ENCODE peak calls at places on chromosome X, in seven cellular contexts. M, W, K, T, X, B and F are unnamed samples.
A peak's percentile ranks its signal among the peaks of the same experiment; 100 is the strongest.

GRCh38 chrX:151920530-151920929 is 7.8 kb downstream of the MAGEA4 start:
- DNase-seq in M (no peak), W (no peak), K (no peak), T (no peak), X (no peak), B (no peak), F (no peak)

GRCh38 chrX:113747274-113747973 is 836.5 kb upstream of the HTR2C start:
- DNase-seq in M (no peak), W (no peak), K (no peak), T (no peak), X (no peak), B (no peak), F (no peak)

GRCh38 chrX:150899191-150899757 is 806 bp upstream of the CD99L2 start:
- DNase-seq in M (peak; percentile 35), W (no peak), K (peak; percentile 54), T (no peak), X (peak; percentile 7), B (peak; percentile 19), F (no peak)

GRCh38 chrX:150361070-150361776 is 1.9 kb upstream of the MAMLD1 start:
- DNase-seq in M (no peak), W (no peak), K (no peak), T (no peak), X (no peak), B (peak; percentile 6), F (no peak)

GRCh38 chrX:101619336-101619735 is 1.5 kb upstream of the ARMCX6 start:
- DNase-seq in M (no peak), W (no peak), K (no peak), T (no peak), X (peak; percentile 5), B (peak; percentile 7), F (no peak)

GRCh38 chrX:152810403-152810802 is 20.2 kb downstream of the CETN2 start:
- DNase-seq in M (no peak), W (no peak), K (no peak), T (no peak), X (no peak), B (no peak), F (no peak)

GRCh38 chrX:101410461-101410860 is 2.4 kb downstream of the HNRNPH2 start:
- DNase-seq in M (no peak), W (no peak), K (no peak), T (no peak), X (no peak), B (no peak), F (no peak)

GRCh38 chrX:140434347-140434746 is 70.5 kb downstream of the SOX3 start:
- DNase-seq in M (no peak), W (no peak), K (no peak), T (no peak), X (no peak), B (peak; percentile 2), F (no peak)

GRCh38 chrX:64176876-64177275 is 28.6 kb downstream of the AMER1 start:
- DNase-seq in M (no peak), W (no peak), K (no peak), T (no peak), X (no peak), B (no peak), F (no peak)

GRCh38 chrX:38225093-38225492 is 4.4 kb upstream of the SRPX start:
- DNase-seq in M (no peak), W (no peak), K (no peak), T (no peak), X (no peak), B (no peak), F (no peak)

GRCh38 chrX:12999422-12999821 is 24.5 kb downstream of the TMSB4X start:
- DNase-seq in M (no peak), W (no peak), K (no peak), T (no peak), X (no peak), B (no peak), F (no peak)

GRCh38 chrX:45472968-45473367 is 272.3 kb upstream of the DIPK2B start:
- DNase-seq in M (no peak), W (peak; percentile 63), K (no peak), T (peak; percentile 8), X (no peak), B (no peak), F (peak; percentile 23)

GRCh38 chrX:27966955-27967354 is 14.3 kb downstream of the DCAF8L1 start:
- DNase-seq in M (peak; percentile 30), W (no peak), K (peak; percentile 64), T (peak; percentile 46), X (no peak), B (peak; percentile 7), F (peak; percentile 57)

GRCh38 chrX:126552313-126553022 is at the start of gene DCAF12L1:
- DNase-seq in M (no peak), W (no peak), K (no peak), T (no peak), X (no peak), B (peak; percentile 50), F (no peak)

GRCh38 chrX:104195489-104196084 is 29.3 kb downstream of the FAM199X start:
- DNase-seq in M (no peak), W (no peak), K (peak; percentile 18), T (no peak), X (no peak), B (no peak), F (peak; percentile 2)

GRCh38 chrX:154715825-154716224 is 35.1 kb downstream of the GAB3 start:
- DNase-seq in M (no peak), W (no peak), K (no peak), T (no peak), X (no peak), B (no peak), F (no peak)

GRCh38 chrX:9557508-9557907 is 92.7 kb downstream of the TBL1X start:
- DNase-seq in M (no peak), W (no peak), K (no peak), T (no peak), X (no peak), B (no peak), F (no peak)

GRCh38 chrX:68599256-68600152 is 48.0 kb upstream of the STARD8 start:
- DNase-seq in M (no peak), W (no peak), K (no peak), T (no peak), X (no peak), B (no peak), F (no peak)
- TF ChIP-seq CTCF in M (peak; percentile 8), W (peak; percentile 74), K (peak; percentile 69), T (peak; percentile 75), X (peak; percentile 54), B (peak; percentile 40), F (peak; percentile 75)

GRCh38 chrX:17374619-17375360 is at the start of gene NHS:
- DNase-seq in M (peak; percentile 41), W (no peak), K (peak; percentile 70), T (peak; percentile 16), X (peak; percentile 56), B (peak; percentile 69), F (peak; percentile 24)
- H3K4me3 ChIP-seq in M (peak within 1 kb of the TSS; percentile 24), W (peak within 1 kb of the TSS; percentile 74), K (peak within 1 kb of the TSS; percentile 39), T (peak within 1 kb of the TSS; percentile 73), X (peak within 1 kb of the TSS; percentile 47), B (peak within 1 kb of the TSS; percentile 44), F (peak within 1 kb of the TSS; percentile 72)

DNA sequence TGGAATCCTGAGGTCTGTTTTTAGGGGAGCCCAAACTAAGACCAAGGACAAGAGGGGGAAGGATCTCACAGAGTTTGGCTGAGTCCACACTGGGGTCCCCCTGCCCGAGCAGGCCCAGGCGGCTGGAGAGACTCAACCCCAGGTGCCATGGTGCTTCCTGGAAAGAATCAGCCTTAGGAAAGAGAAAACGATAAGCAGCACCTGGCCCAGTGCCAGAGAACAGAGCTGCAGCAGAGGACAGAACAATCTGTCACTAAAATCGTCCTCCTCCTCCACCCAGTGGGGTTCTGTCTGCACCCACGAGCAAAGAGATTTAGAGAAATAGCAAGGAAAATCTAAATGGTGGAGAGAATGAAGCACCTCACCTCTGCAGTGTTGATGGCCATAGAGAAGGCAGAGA is 470.5 kb downstream of the BCOR start:
- DNase-seq in M (no peak), W (no peak), K (no peak), T (no peak), X (no peak), B (no peak), F (no peak)
- TF ChIP-seq CTCF in M (no peak), W (no peak), K (no peak), T (no peak), X (no peak), B (no peak), F (no peak)

DNA sequence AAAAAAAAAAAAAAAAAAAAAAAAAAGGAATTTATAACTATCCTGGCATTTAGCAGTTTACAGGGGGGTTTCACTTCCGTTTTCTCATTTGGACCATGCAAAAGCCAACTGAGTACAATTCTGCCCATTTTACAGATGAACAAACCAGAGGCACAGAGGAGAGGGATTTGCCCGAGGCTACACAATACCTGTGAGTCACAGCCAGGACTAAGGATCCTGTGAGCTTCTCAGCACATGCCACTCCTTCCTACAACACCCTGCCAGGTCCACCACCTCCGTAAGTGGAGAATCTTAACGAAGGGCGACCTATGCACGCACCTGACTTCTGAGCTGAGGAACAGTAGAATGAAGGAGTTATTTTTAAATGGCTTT is 75.4 kb upstream of the USP9X start:
- DNase-seq in M (no peak), W (no peak), K (no peak), T (no peak), X (no peak), B (no peak), F (no peak)
- H3K4me3 ChIP-seq in M (no peak overlapping the region), W (peak overlapping the region; percentile 32), K (no peak overlapping the region), T (peak overlapping the region; percentile 41), X (no peak overlapping the region), B (no peak overlapping the region), F (peak overlapping the region; percentile 16)